ENCODE peak calls at places on chromosomes 4 and X, in five cellular contexts. One of them, this sample, is unnamed.

GRCh38 chr4:105147226-105148151 is 813 bp downstream of the TET2 start:
- DNase-seq in sigmoid colon: peak; percentile 66
- DNase-seq in IMR-90: peak; percentile 44
- DNase-seq in uterus: peak; percentile 19
- DNase-seq in ovary: no peak
- DNase-seq in this sample: no peak

GRCh38 chr4:54228563-54229501 is at the start of gene PDGFRA:
- DNase-seq in sigmoid colon: peak; percentile 95
- DNase-seq in IMR-90: peak; percentile 94
- DNase-seq in uterus: peak; percentile 87
- DNase-seq in ovary: peak; percentile 90
- DNase-seq in this sample: no peak

GRCh38 chrX:43328358-43328946 is 327.6 kb upstream of the MAOA start:
- DNase-seq in sigmoid colon: no peak
- DNase-seq in IMR-90: no peak
- DNase-seq in uterus: no peak
- DNase-seq in ovary: no peak
- DNase-seq in this sample: no peak

GRCh38 chr4:143768007-143768591 is 67.6 kb upstream of the FREM3 start:
- DNase-seq in sigmoid colon: no peak
- DNase-seq in IMR-90: no peak
- DNase-seq in uterus: no peak
- DNase-seq in ovary: no peak
- DNase-seq in this sample: no peak

GRCh38 chr4:40419231-40419912 is 84.2 kb downstream of the CHRNA9 start:
- DNase-seq in sigmoid colon: no peak
- DNase-seq in IMR-90: no peak
- DNase-seq in uterus: no peak
- DNase-seq in ovary: no peak
- DNase-seq in this sample: no peak

GRCh38 chr4:98827661-98828060 is 101.3 kb downstream of the EIF4E start:
- DNase-seq in sigmoid colon: no peak
- DNase-seq in IMR-90: no peak
- DNase-seq in uterus: no peak
- DNase-seq in ovary: no peak
- DNase-seq in this sample: no peak

GRCh38 chr4:3367866-3368265 is 73.9 kb upstream of the HGFAC start:
- DNase-seq in sigmoid colon: no peak
- DNase-seq in IMR-90: no peak
- DNase-seq in uterus: no peak
- DNase-seq in ovary: no peak
- DNase-seq in this sample: no peak

GRCh38 chr4:147482281-147482680 is 1.4 kb downstream of the EDNRA start:
- DNase-seq in sigmoid colon: no peak
- DNase-seq in IMR-90: no peak
- DNase-seq in uterus: no peak
- DNase-seq in ovary: no peak
- DNase-seq in this sample: no peak

GRCh38 chrX:109533005-109533404 is 3.6 kb upstream of the NXT2 start:
- DNase-seq in sigmoid colon: no peak
- DNase-seq in IMR-90: no peak
- DNase-seq in uterus: no peak
- DNase-seq in ovary: no peak
- DNase-seq in this sample: no peak

GRCh38 chr4:86582453-86582852 is 11.7 kb upstream of the PTPN13 start:
- DNase-seq in sigmoid colon: no peak
- DNase-seq in IMR-90: no peak
- DNase-seq in uterus: no peak
- DNase-seq in ovary: no peak
- DNase-seq in this sample: no peak

GRCh38 chr4:86472377-86473019 is 112.6 kb upstream of the MAPK10 start:
- DNase-seq in sigmoid colon: no peak
- DNase-seq in IMR-90: no peak
- DNase-seq in uterus: no peak
- DNase-seq in ovary: no peak
- DNase-seq in this sample: no peak

GRCh38 chrX:1725472-1725871 is 110.6 kb downstream of the ASMT start:
- DNase-seq in sigmoid colon: no peak
- DNase-seq in IMR-90: no peak
- DNase-seq in uterus: no peak
- DNase-seq in ovary: no peak
- DNase-seq in this sample: no peak

GRCh38 chr4:94759767-94760211 is 2.0 kb downstream of the BMPR1B start:
- DNase-seq in sigmoid colon: no peak
- DNase-seq in IMR-90: no peak
- DNase-seq in uterus: no peak
- DNase-seq in ovary: no peak
- DNase-seq in this sample: no peak

GRCh38 chr4:40059362-40059761 is 2.7 kb downstream of the N4BP2 start:
- DNase-seq in sigmoid colon: no peak
- DNase-seq in IMR-90: no peak
- DNase-seq in uterus: no peak
- DNase-seq in ovary: no peak
- DNase-seq in this sample: no peak

GRCh38 chr4:47836655-47837581 is 949 bp downstream of the CORIN start:
- DNase-seq in sigmoid colon: peak; percentile 89
- DNase-seq in IMR-90: peak; percentile 84
- DNase-seq in uterus: peak; percentile 73
- DNase-seq in ovary: peak; percentile 78
- DNase-seq in this sample: peak; percentile 1

GRCh38 chr4:85837334-85837733 is 362.4 kb downstream of the ARHGAP24 start:
- DNase-seq in sigmoid colon: no peak
- DNase-seq in IMR-90: no peak
- DNase-seq in uterus: no peak
- DNase-seq in ovary: no peak
- DNase-seq in this sample: no peak

GRCh38 chr4:159677521-159677920 is 574.6 kb downstream of the RAPGEF2 start:
- DNase-seq in sigmoid colon: no peak
- DNase-seq in IMR-90: no peak
- DNase-seq in uterus: no peak
- DNase-seq in ovary: no peak
- DNase-seq in this sample: no peak

GRCh38 chr4:7365472-7366179 is 69.1 kb downstream of the PSAPL1 start:
- DNase-seq in sigmoid colon: no peak
- DNase-seq in IMR-90: no peak
- DNase-seq in uterus: no peak
- DNase-seq in ovary: peak; percentile 30
- DNase-seq in this sample: no peak

GRCh38 chr4:3135155-3136011 is 60.9 kb downstream of the HTT start:
- DNase-seq in sigmoid colon: no peak
- DNase-seq in IMR-90: no peak
- DNase-seq in uterus: no peak
- DNase-seq in ovary: no peak
- DNase-seq in this sample: no peak

GRCh38 chr4:89403826-89404225 is 96.2 kb upstream of the GPRIN3 start:
- DNase-seq in sigmoid colon: no peak
- DNase-seq in IMR-90: no peak
- DNase-seq in uterus: no peak
- DNase-seq in ovary: no peak
- DNase-seq in this sample: no peak

GRCh38 chr4:2264481-2265041 is 2.7 kb upstream of the MXD4 start:
- DNase-seq in sigmoid colon: peak; percentile 63
- DNase-seq in IMR-90: no peak
- DNase-seq in uterus: no peak
- DNase-seq in ovary: peak; percentile 54
- DNase-seq in this sample: no peak

GRCh38 chrX:102115748-102116147 is 9.7 kb upstream of the TCEAL2 start:
- DNase-seq in sigmoid colon: no peak
- DNase-seq in IMR-90: no peak
- DNase-seq in uterus: no peak
- DNase-seq in ovary: no peak
- DNase-seq in this sample: no peak

GRCh38 chr4:119795986-119796578 is 167.5 kb upstream of the PDE5A start:
- DNase-seq in sigmoid colon: no peak
- DNase-seq in IMR-90: no peak
- DNase-seq in uterus: no peak
- DNase-seq in ovary: no peak
- DNase-seq in this sample: no peak

GRCh38 chr4:95693594-95693993 is 144.8 kb upstream of the UNC5C start:
- DNase-seq in sigmoid colon: no peak
- DNase-seq in IMR-90: peak; percentile 0
- DNase-seq in uterus: no peak
- DNase-seq in ovary: no peak
- DNase-seq in this sample: no peak

GRCh38 chr4:87118826-87119225 is 101.6 kb downstream of the KLHL8 start:
- DNase-seq in sigmoid colon: no peak
- DNase-seq in IMR-90: peak; percentile 93
- DNase-seq in uterus: no peak
- DNase-seq in ovary: no peak
- DNase-seq in this sample: no peak

GRCh38 chr4:175998782-175999181 is 66.9 kb upstream of the WDR17 start:
- DNase-seq in sigmoid colon: no peak
- DNase-seq in IMR-90: no peak
- DNase-seq in uterus: no peak
- DNase-seq in ovary: no peak
- DNase-seq in this sample: no peak

DNA sequence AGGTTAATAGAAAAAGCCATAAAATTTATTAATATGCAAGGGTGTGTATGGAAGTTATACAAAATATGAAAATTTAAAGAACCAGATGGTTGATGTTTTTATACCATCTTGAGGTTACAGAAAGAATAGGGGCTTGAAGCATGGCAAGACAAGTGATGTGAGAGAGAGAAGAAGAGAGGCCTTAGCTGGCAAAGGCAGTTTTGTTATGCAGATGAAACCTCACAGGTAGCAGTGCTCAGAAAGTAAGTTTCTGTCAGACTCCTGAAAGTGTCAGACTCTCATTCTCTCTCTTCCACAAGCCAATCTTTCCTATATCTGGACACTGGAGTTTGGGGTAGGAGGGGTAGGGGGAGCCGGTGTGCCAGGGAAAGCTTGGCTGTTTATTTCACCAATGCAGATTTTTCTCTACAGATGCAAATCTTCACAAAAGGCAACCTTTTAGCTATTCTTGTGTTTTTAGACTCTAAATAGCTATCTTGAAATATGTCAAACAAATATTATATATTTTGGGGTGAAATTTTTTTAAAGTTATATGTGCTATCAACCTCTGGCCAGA is 124.5 kb downstream of the CFAP299 start:
- DNase-seq in sigmoid colon: no peak
- DNase-seq in IMR-90: no peak
- DNase-seq in uterus: no peak
- DNase-seq in ovary: no peak
- DNase-seq in this sample: no peak
- TF ChIP-seq CTCF in sigmoid colon: no peak
- TF ChIP-seq CTCF in IMR-90: no peak
- TF ChIP-seq CTCF in uterus: no peak
- TF ChIP-seq CTCF in ovary: no peak
- TF ChIP-seq CTCF in this sample: no peak

GRCh38 chr4:52038109-52038912 is at the start of gene SGCB:
- DNase-seq in sigmoid colon: peak; percentile 78
- DNase-seq in IMR-90: peak; percentile 31
- DNase-seq in uterus: peak; percentile 67
- DNase-seq in ovary: peak; percentile 80
- DNase-seq in this sample: peak; percentile 7
- TF ChIP-seq POLR2A in sigmoid colon: no peak
- TF ChIP-seq POLR2A in IMR-90: no peak
- TF ChIP-seq POLR2A in uterus: peak; percentile 66
- TF ChIP-seq POLR2A in ovary: no peak
- TF ChIP-seq POLR2A in this sample: no peak

DNA sequence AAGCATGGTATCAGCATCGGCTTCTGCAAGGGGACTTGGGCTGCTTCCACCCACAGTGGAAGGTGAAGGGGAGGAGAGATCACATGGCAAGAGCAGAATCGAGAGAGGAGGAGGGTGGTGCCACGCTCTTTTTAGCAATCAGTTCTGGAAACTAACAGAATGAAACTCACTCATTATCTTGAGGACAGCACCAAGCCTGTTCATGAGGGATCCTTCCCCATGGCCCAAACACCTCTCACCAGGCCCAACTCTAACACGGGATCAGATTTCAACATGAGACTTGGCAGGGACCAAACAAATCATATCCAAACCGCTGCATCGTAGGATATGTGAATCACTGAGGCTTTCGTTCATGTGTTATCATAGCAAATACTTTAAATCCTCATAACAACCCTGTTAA is 125.5 kb downstream of the GPC3 start:
- DNase-seq in sigmoid colon: no peak
- DNase-seq in IMR-90: peak; percentile 55
- DNase-seq in uterus: peak; percentile 21
- DNase-seq in ovary: no peak
- DNase-seq in this sample: no peak
- TF ChIP-seq CTCF in sigmoid colon: no peak
- TF ChIP-seq CTCF in IMR-90: no peak
- TF ChIP-seq CTCF in uterus: no peak
- TF ChIP-seq CTCF in ovary: no peak
- TF ChIP-seq CTCF in this sample: no peak

GRCh38 chr4:10118355-10119004 is 1.9 kb upstream of the WDR1 start:
- DNase-seq in sigmoid colon: no peak
- DNase-seq in IMR-90: no peak
- DNase-seq in uterus: no peak
- DNase-seq in ovary: no peak
- DNase-seq in this sample: no peak
- TF ChIP-seq POLR2A in sigmoid colon: no peak
- TF ChIP-seq POLR2A in IMR-90: no peak
- TF ChIP-seq POLR2A in uterus: no peak
- TF ChIP-seq POLR2A in ovary: no peak
- TF ChIP-seq POLR2A in this sample: no peak

GRCh38 chr4:16284050-16284449 is 57.8 kb upstream of the TAPT1 start:
- DNase-seq in sigmoid colon: no peak
- DNase-seq in IMR-90: no peak
- DNase-seq in uterus: no peak
- DNase-seq in ovary: no peak
- DNase-seq in this sample: no peak

DNA sequence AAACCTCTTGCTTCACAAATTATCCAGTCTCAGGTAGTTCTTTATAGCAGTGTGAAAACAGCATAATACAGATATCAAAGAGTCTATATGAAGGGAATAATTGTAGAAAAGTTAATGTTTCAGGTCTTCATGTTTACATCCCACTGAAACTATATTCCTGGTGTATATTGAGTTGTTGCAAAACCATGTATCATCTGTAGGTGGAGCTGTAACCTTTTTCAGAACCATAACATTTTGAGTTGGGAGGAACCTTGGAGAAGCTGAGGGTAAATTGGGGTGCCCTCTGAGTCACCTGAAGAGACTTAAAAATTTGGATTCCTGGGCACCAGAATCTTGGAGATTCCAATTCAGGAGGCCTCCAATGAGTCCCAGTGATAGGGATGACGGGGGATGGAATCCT is 51.9 kb upstream of the TAPT1 start:
- DNase-seq in sigmoid colon: no peak
- DNase-seq in IMR-90: no peak
- DNase-seq in uterus: no peak
- DNase-seq in ovary: no peak
- DNase-seq in this sample: no peak
- TF ChIP-seq CTCF in sigmoid colon: no peak
- TF ChIP-seq CTCF in IMR-90: peak; percentile 42
- TF ChIP-seq CTCF in uterus: no peak
- TF ChIP-seq CTCF in ovary: no peak
- TF ChIP-seq CTCF in this sample: no peak

GRCh38 chrX:13103111-13103913 is 58.9 kb upstream of the FAM9C start:
- DNase-seq in sigmoid colon: no peak
- DNase-seq in IMR-90: no peak
- DNase-seq in uterus: no peak
- DNase-seq in ovary: no peak
- DNase-seq in this sample: no peak
- TF ChIP-seq POLR2A in sigmoid colon: no peak
- TF ChIP-seq POLR2A in IMR-90: no peak
- TF ChIP-seq POLR2A in uterus: no peak
- TF ChIP-seq POLR2A in ovary: no peak
- TF ChIP-seq POLR2A in this sample: no peak